ENCODE peak calls at places on chromosomes 1 and 21, in seven cellular contexts. A, Z, Y, D, K, I and O are unnamed samples.
A peak's percentile ranks its signal among the peaks of the same experiment; 100 is the strongest.

GRCh38 chr21:29145354-29145782 is 14.9 kb downstream of the MAP3K7CL start:
- DNase-seq in A (peak; percentile 62), Z (no peak), Y (no peak), D (no peak), K (no peak), I (no peak), O (no peak)

GRCh38 chr1:90357980-90358379 is 359.1 kb downstream of the BARHL2 start:
- DNase-seq in A (no peak), Z (no peak), Y (no peak), D (no peak), K (no peak), I (no peak), O (no peak)

GRCh38 chr1:23114424-23115079 is 54.1 kb downstream of the LUZP1 start:
- DNase-seq in A (no peak), Z (no peak), Y (no peak), D (no peak), K (no peak), I (no peak), O (no peak)

GRCh38 chr1:102858695-102859094 is 249.6 kb downstream of the COL11A1 start:
- DNase-seq in A (no peak), Z (no peak), Y (no peak), D (no peak), K (no peak), I (no peak), O (no peak)

GRCh38 chr1:99727575-99728190 is 38.8 kb downstream of the FRRS1 start:
- DNase-seq in A (no peak), Z (no peak), Y (no peak), D (no peak), K (no peak), I (no peak), O (no peak)

GRCh38 chr1:154419620-154420020 is 14.5 kb downstream of the IL6R start:
- DNase-seq in A (no peak), Z (peak; percentile 90), Y (peak; percentile 93), D (no peak), K (peak; percentile 88), I (no peak), O (no peak)

GRCh38 chr1:3031401-3032221 is 10.3 kb downstream of the ACTRT2 start:
- DNase-seq in A (no peak), Z (no peak), Y (no peak), D (no peak), K (no peak), I (no peak), O (no peak)

GRCh38 chr1:181909010-181909409 is 152.5 kb downstream of the ZNF648 start:
- DNase-seq in A (no peak), Z (no peak), Y (no peak), D (no peak), K (no peak), I (no peak), O (no peak)

GRCh38 chr1:244945109-244945671 is 80.8 kb upstream of the HNRNPU start:
- DNase-seq in A (no peak), Z (no peak), Y (no peak), D (no peak), K (no peak), I (no peak), O (no peak)

GRCh38 chr1:115539736-115540135 is 102.0 kb upstream of the VANGL1 start:
- DNase-seq in A (no peak), Z (no peak), Y (no peak), D (no peak), K (no peak), I (no peak), O (no peak)

GRCh38 chr1:209062081-209062480 is 521.4 kb upstream of the CAMK1G start:
- DNase-seq in A (no peak), Z (no peak), Y (no peak), D (no peak), K (no peak), I (peak; percentile 59), O (no peak)

GRCh38 chr1:203858055-203858454 is 3.3 kb upstream of the SNRPE start:
- DNase-seq in A (peak; percentile 30), Z (no peak), Y (no peak), D (no peak), K (no peak), I (no peak), O (no peak)

GRCh38 chr1:119001181-119002018 is 13.3 kb upstream of the TBX15 start:
- DNase-seq in A (no peak), Z (no peak), Y (peak; percentile 39), D (no peak), K (no peak), I (no peak), O (no peak)

GRCh38 chr1:40898434-40898900 is 36.3 kb upstream of the CITED4 start:
- DNase-seq in A (peak; percentile 31), Z (no peak), Y (no peak), D (no peak), K (no peak), I (no peak), O (no peak)

GRCh38 chr21:31283025-31283424 is 61.0 kb downstream of the TIAM1 start:
- DNase-seq in A (no peak), Z (no peak), Y (no peak), D (no peak), K (no peak), I (no peak), O (no peak)

GRCh38 chr1:229428256-229428655 is 5.6 kb downstream of the ACTA1 start:
- DNase-seq in A (no peak), Z (no peak), Y (no peak), D (no peak), K (no peak), I (no peak), O (no peak)